ENCODE peak calls at places on chromosome 11, in ten cellular contexts. U is mammary epithelial cell, X is WTC11, H is lower lobe of right lung, J is HL-60, D is nephron progenitor cell, Y is AG09309, M is A549, C is tibial artery, F is Peyer's patch. K is an unnamed sample.
A peak's percentile ranks its signal among the peaks of the same experiment; 100 is the strongest.

GRCh38 chr11:44094260-44094868 is 1.1 kb upstream of the EXT2 start:
- DNase-seq in M (peak; percentile 87), F (peak; percentile 87), C (peak; percentile 83), X (peak; percentile 83), D (peak; percentile 88), J (peak; percentile 62), U (peak; percentile 66), Y (peak; percentile 52), H (no peak), K (peak; percentile 79)

GRCh38 chr11:119016216-119017009 is 1.7 kb downstream of the RPS25 start:
- DNase-seq in D (no peak), X (no peak), U (no peak), J (no peak), Y (no peak), C (no peak), H (no peak), F (no peak), M (no peak), K (no peak)

GRCh38 chr11:104771782-104772181 is 126.5 kb downstream of the CASP12 start:
- DNase-seq in Y (no peak), D (no peak), F (no peak), H (no peak), X (no peak), C (no peak), J (no peak), M (no peak), U (peak; percentile 51), K (no peak)

GRCh38 chr11:110367571-110367970 is 62.2 kb upstream of the FDX1 start:
- DNase-seq in X (no peak), M (no peak), Y (no peak), U (no peak), D (no peak), H (no peak), C (no peak), J (no peak), F (no peak), K (no peak)

GRCh38 chr11:67520856-67521824 is 2.1 kb downstream of the CABP2 start:
- DNase-seq in X (no peak), U (no peak), Y (no peak), F (no peak), H (no peak), J (no peak), C (no peak), D (no peak), M (no peak), K (no peak)

GRCh38 chr11:47523491-47524199 is 29.3 kb downstream of the CELF1 start:
- DNase-seq in X (no peak), D (no peak), F (no peak), C (no peak), H (no peak), Y (peak; percentile 40), U (peak; percentile 84), M (peak; percentile 67), J (no peak), K (no peak)

GRCh38 chr11:119175493-119176077 is 7.1 kb downstream of the NLRX1 start:
- DNase-seq in Y (no peak), C (no peak), F (no peak), J (no peak), D (no peak), H (no peak), X (no peak), M (no peak), U (peak; percentile 22), K (no peak)

GRCh38 chr11:109629734-109630133 is 207.7 kb downstream of the C11orf87 start:
- DNase-seq in M (no peak), U (no peak), X (no peak), C (no peak), Y (no peak), J (no peak), F (no peak), D (no peak), H (no peak), K (no peak)

GRCh38 chr11:61903845-61904244 is 12.5 kb upstream of the FADS3 start:
- DNase-seq in C (no peak), M (no peak), F (no peak), D (no peak), Y (no peak), H (no peak), X (no peak), U (no peak), J (no peak), K (no peak)

GRCh38 chr11:71435278-71435951 is 12.8 kb downstream of the DHCR7 start:
- DNase-seq in F (no peak), U (no peak), D (no peak), H (no peak), J (no peak), Y (no peak), C (no peak), X (no peak), M (no peak), K (no peak)

GRCh38 chr11:8288824-8289223 is 25.1 kb upstream of the LMO1 start:
- DNase-seq in M (no peak), X (no peak), U (no peak), F (no peak), J (no peak), C (peak; percentile 50), Y (no peak), D (no peak), H (no peak), K (no peak)

GRCh38 chr11:57290288-57290687 is 34.5 kb downstream of the TNKS1BP1 start:
- DNase-seq in F (no peak), D (no peak), C (no peak), J (no peak), Y (no peak), M (no peak), X (no peak), H (no peak), U (peak; percentile 38), K (no peak)

DNA sequence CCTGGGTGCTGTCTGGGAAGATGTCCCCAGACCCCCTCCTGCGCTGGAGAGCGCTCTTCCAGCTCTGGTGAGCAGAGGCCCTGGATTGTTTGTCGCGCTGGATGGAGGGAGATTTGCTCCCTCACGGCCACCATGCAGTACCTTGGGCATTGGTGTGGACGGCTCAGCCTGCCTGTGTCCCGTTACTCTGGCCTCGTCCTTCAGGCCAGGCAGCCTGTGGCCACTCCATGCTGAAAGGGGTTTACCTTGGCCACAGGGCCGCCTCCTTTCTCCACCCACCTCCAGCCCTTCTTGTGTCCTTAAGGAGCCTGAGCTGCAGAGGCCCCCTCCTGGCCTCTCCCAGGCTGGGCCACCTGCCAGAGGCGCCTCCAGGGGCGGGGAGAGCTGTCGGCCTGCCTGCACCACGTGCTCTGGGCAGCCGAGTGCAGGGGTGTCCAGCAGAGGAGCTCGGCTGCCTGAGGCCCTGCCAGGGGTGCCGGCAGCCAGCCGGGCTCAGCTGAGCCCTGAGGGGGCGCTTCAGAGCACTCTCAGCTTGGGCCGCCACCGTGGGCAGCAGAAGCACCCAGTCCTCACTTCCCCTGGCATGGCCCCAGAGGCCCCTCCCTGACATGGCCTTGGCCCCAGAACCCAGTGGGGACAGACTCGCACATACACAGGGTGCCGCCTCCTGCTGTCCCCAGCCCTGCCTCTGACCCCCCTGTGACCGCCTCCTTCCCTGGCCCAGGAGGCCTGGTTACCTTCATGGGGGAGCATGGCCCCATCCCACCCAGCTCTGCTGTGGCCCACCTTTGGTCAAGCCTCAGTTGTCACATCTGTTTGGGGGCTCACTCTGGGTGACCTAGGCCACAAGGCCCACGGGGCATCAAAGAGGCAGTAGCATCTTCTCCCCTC is 3.4 kb downstream of the CCND1 start:
- DNase-seq in M (peak; percentile 28), U (peak; percentile 69), H (peak; percentile 92), C (peak; percentile 94), J (no peak), D (no peak), Y (peak; percentile 55), X (no peak), F (no peak), K (no peak)
- TF ChIP-seq CTCF in M (peak; percentile 27), U (peak; percentile 25), H (peak; percentile 42), C (peak; percentile 37), J (no peak), D (no peak), Y (peak; percentile 40), X (no peak), F (no peak), K (no peak)

GRCh38 chr11:26227311-26227710 is 104.6 kb upstream of the ANO3 start:
- DNase-seq in Y (peak; percentile 80), X (no peak), D (no peak), M (peak; percentile 2), H (no peak), C (no peak), F (no peak), U (peak; percentile 89), J (no peak), K (no peak)
- TF ChIP-seq CTCF in Y (peak; percentile 44), X (no peak), D (no peak), M (peak; percentile 61), H (peak; percentile 54), C (peak; percentile 52), F (no peak), U (peak; percentile 57), J (no peak), K (no peak)

DNA sequence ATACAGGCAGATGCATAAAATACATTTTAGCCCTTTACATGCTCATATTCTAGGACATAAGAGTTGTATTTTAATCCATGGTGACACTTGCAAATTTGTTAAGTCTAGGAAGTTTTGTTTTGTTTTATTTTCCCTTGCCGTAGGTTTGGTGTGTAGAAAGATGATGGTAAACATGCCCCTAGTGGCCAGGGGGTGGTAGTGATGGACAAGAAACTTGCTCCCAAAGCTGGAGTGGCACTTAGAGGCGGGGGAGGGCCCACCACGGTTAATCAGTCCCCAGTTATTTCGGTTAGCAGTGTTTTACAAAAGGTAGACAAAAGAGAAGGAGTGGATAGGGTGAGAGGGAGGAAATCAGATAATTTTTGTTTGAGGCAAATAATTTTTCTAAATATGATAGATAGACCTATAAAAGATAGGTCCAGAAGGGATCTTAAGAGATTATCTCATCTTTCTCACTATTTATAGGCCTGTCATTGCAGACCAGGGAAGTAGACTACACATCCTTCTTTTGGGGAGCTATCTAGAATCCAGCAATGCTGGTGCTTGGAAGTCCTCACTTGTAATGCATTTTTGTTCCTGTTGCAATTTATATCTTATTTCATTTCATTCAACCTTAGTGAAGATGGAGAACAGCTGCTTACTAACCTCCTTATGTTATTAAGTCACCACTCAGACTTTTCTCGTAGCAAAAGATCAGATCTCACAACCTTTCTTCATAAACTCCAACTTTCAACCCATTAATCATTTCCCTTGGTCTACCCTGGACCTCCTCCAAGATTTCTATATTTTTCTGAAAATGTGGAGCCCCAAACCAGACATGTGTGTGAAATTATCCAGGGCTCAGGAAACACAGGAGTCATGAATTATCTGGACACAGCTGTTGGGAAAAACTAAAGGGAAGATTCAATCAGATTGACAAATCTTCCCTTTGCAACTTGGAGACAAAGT is 5.9 kb upstream of the BDNF start:
- DNase-seq in X (peak; percentile 58), M (peak; percentile 64), J (no peak), H (no peak), F (no peak), U (no peak), Y (no peak), D (peak; percentile 46), C (no peak), K (no peak)
- TF ChIP-seq CTCF in X (peak; percentile 73), M (peak; percentile 41), J (peak; percentile 56), H (peak; percentile 54), F (no peak), U (peak; percentile 76), Y (peak; percentile 59), D (peak; percentile 68), C (peak; percentile 49), K (peak; percentile 93)

GRCh38 chr11:87722756-87723599 is 452.3 kb downstream of the RAB38 start:
- DNase-seq in Y (peak; percentile 5), M (no peak), X (peak; percentile 64), U (peak; percentile 7), C (no peak), D (peak; percentile 23), J (no peak), F (no peak), H (no peak), K (peak; percentile 20)
- TF ChIP-seq CTCF in Y (peak; percentile 85), M (peak; percentile 41), X (peak; percentile 71), U (peak; percentile 91), C (peak; percentile 32), D (peak; percentile 58), J (peak; percentile 69), F (no peak), H (peak; percentile 63), K (peak; percentile 64)

K was measured in endothelial cell.